ENCODE peak calls at places on chromosomes 1 and 21, in six cellular contexts. H is CD8-positive, alpha-beta T cell; V is mammary epithelial cell; Z is fibroblast of lung; S is IMR-90; G is astrocyte of the cerebellum. F is an unnamed sample.

GRCh38 chr1:213273546-213273945 is 222.5 kb downstream of the RPS6KC1 start:
- DNase-seq in V (no peak), H (no peak), G (no peak), Z (no peak), S (no peak), F (no peak)

GRCh38 chr1:41658444-41659158 is 174.1 kb upstream of the EDN2 start:
- DNase-seq in Z (no peak), V (no peak), S (no peak), H (no peak), G (no peak), F (no peak)

GRCh38 chr1:226821719-226822085 is 48.7 kb upstream of the PSEN2 start:
- DNase-seq in G (no peak), S (peak), H (no peak), V (no peak), Z (peak), F (no peak)

GRCh38 chr21:42009018-42009830 is 936 bp downstream of the ZBTB21 start:
- DNase-seq in V (peak), G (peak), S (peak), Z (peak), H (peak), F (no peak)

GRCh38 chr1:97796716-97797115 is 124.1 kb downstream of the DPYD start:
- DNase-seq in G (no peak), S (peak), Z (peak), V (no peak), H (no peak), F (no peak)

GRCh38 chr21:31874817-31875216 is 2.0 kb downstream of the HUNK start:
- DNase-seq in V (no peak), G (no peak), Z (no peak), S (no peak), H (no peak), F (no peak)

GRCh38 chr21:31143021-31143420 is 104.7 kb upstream of the KRTAP19-8 start:
- DNase-seq in H (no peak), V (no peak), Z (no peak), G (no peak), S (peak), F (no peak)

GRCh38 chr1:117664314-117664713 is 58.5 kb downstream of the TENT5C start:
- DNase-seq in Z (no peak), G (no peak), S (no peak), H (peak), V (no peak), F (no peak)

GRCh38 chr1:186155594-186155993 is 219.5 kb downstream of the TPR start:
- DNase-seq in G (peak), S (peak), Z (peak), V (peak), H (no peak), F (peak)
- TF ChIP-seq CTCF in G (peak), S (peak), Z (peak), V (peak), H (no peak), F (peak)

GRCh38 chr1:173505401-173505800 is 28.3 kb downstream of the PRDX6 start:
- DNase-seq in Z (no peak), H (no peak), S (peak), V (peak), G (no peak), F (no peak)
- TF ChIP-seq CTCF in Z (no peak), H (no peak), S (no peak), V (no peak), G (no peak), F (no peak)

DNA sequence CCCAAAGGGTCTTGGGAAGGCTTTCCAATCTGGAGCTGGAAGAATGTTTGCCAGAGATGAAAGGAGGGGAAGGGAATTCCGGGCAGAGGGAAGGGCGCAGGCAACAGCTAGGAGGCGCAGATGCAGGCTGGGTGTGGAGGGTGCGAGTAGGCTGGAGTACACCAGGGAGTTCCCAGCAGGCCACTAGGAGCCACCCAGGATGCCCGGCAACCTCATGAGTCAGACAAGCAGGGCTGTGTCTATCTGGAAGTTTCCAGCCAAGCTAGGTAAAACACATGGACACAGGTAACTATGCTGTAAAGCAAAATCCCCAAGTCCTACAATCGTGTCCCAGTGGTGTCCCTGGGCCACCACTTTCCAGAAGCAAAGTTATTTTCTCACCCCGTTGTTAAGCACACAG is 998 bp upstream of the NBL1 start:
- DNase-seq in G (no peak), Z (no peak), S (no peak), H (no peak), V (peak), F (no peak)
- TF ChIP-seq CTCF in G (no peak), Z (no peak), S (no peak), H (no peak), V (peak), F (peak)

GRCh38 chr1:184163674-184164470 is 112.3 kb downstream of the TSEN15 start:
- DNase-seq in V (peak), G (no peak), Z (peak), S (peak), H (no peak), F (no peak)

GRCh38 chr1:184162266-184162665 is 110.7 kb downstream of the TSEN15 start:
- DNase-seq in H (no peak), V (no peak), S (no peak), G (no peak), Z (no peak), F (no peak)

GRCh38 chr1:184167352-184167751 is 115.8 kb downstream of the TSEN15 start:
- DNase-seq in H (no peak), G (no peak), S (no peak), Z (no peak), V (no peak), F (no peak)

GRCh38 chr1:184166495-184166894 is 115.0 kb downstream of the TSEN15 start:
- DNase-seq in H (no peak), S (no peak), G (no peak), Z (no peak), V (no peak), F (no peak)

GRCh38 chr1:184164529-184164928 is 113.0 kb downstream of the TSEN15 start:
- DNase-seq in V (no peak), Z (no peak), G (no peak), H (no peak), S (no peak), F (no peak)
- TF ChIP-seq CTCF in V (no peak), Z (no peak), G (no peak), H (no peak), S (no peak), F (no peak)